ENCODE peak calls at places on chromosomes 6 and 20, in nine cellular contexts. D is stimulated activated CD8-positive, alpha-beta memory T cell treated with anti-CD3 and anti-CD28 coated beads, Interleukin-2, amount 100 ng/mL, for 1 hour; I is caudate nucleus; M is astrocyte of the spinal cord; R is ecto neural progenitor cell; E is stimulated activated CD4-positive, alpha-beta T cell treated with anti-CD3 and anti-CD28 coated beads, Interleukin-15, amount 100 ng/mL, for 1 hour; C is left ventricle myocardium inferior; W is T-helper 22 cell; O is SJSA1. H is an unnamed sample.

GRCh38 chr6:12291083-12291784 is 1.1 kb downstream of the EDN1 start:
- DNase-seq in D (no peak), I (no peak), M (no peak), R (no peak), E (no peak), C (no peak), W (no peak), O (no peak), H (no peak)

GRCh38 chr6:79512014-79512413 is 25.2 kb downstream of the LCA5 start:
- DNase-seq in D (no peak), I (no peak), M (no peak), R (no peak), E (no peak), C (no peak), W (no peak), O (no peak), H (no peak)

GRCh38 chr20:48142258-48142657 is 357.0 kb upstream of the SULF2 start:
- DNase-seq in D (no peak), I (no peak), M (no peak), R (no peak), E (no peak), C (no peak), W (no peak), O (no peak), H (no peak)

GRCh38 chr6:94270040-94270689 is 850.8 kb upstream of the EPHA7 start:
- DNase-seq in D (no peak), I (no peak), M (no peak), R (no peak), E (no peak), C (no peak), W (no peak), O (no peak), H (no peak)

GRCh38 chr20:6765469-6766058 is 1.9 kb upstream of the BMP2 start:
- DNase-seq in D (no peak), I (no peak), M (peak; percentile 84), R (no peak), E (no peak), C (no peak), W (no peak), O (peak; percentile 66), H (no peak)

GRCh38 chr6:65638047-65638831 is 68.8 kb downstream of the EYS start:
- DNase-seq in D (no peak), I (no peak), M (no peak), R (peak; percentile 52), E (no peak), C (no peak), W (no peak), O (no peak), H (no peak)

GRCh38 chr20:62632575-62632974 is 9.7 kb upstream of the SLCO4A1 start:
- DNase-seq in D (no peak), I (no peak), M (no peak), R (no peak), E (no peak), C (no peak), W (no peak), O (no peak), H (no peak)

GRCh38 chr6:143673638-143674037 is 4.1 kb upstream of the PHACTR2 start:
- DNase-seq in D (no peak), I (no peak), M (peak; percentile 67), R (no peak), E (no peak), C (no peak), W (no peak), O (peak; percentile 82), H (no peak)

GRCh38 chr6:124480021-124480430 is 482.2 kb upstream of the RNF217 start:
- DNase-seq in D (no peak), I (no peak), M (peak; percentile 52), R (no peak), E (no peak), C (no peak), W (no peak), O (peak; percentile 3), H (no peak)

GRCh38 chr6:73369563-73369962 is at the start of gene OOEP:
- DNase-seq in D (no peak), I (no peak), M (no peak), R (no peak), E (no peak), C (no peak), W (no peak), O (no peak), H (no peak)

GRCh38 chr6:157967486-157967885 is 14.2 kb upstream of the SYNJ2 start:
- DNase-seq in D (no peak), I (no peak), M (no peak), R (peak; percentile 25), E (no peak), C (no peak), W (no peak), O (no peak), H (no peak)

GRCh38 chr6:131685266-131685780 is 15.9 kb downstream of the OR2A4 start:
- DNase-seq in D (no peak), I (no peak), M (no peak), R (no peak), E (no peak), C (no peak), W (no peak), O (no peak), H (no peak)

GRCh38 chr20:33423141-33423834 is 20.3 kb downstream of the SNTA1 start:
- DNase-seq in D (no peak), I (no peak), M (peak; percentile 62), R (no peak), E (no peak), C (peak; percentile 79), W (no peak), O (peak; percentile 67), H (no peak)

GRCh38 chr6:43705996-43706395 is 18.4 kb upstream of the MRPS18A start:
- DNase-seq in D (no peak), I (no peak), M (no peak), R (no peak), E (no peak), C (no peak), W (no peak), O (no peak), H (no peak)

GRCh38 chr6:169724554-169725269 is 412 bp upstream of the PHF10 start:
- DNase-seq in D (peak; percentile 51), I (no peak), M (no peak), R (peak; percentile 90), E (peak; percentile 74), C (peak; percentile 53), W (peak; percentile 63), O (peak; percentile 37), H (no peak)

GRCh38 chr20:62104234-62104789 is 18.0 kb upstream of the LSM14B start:
- DNase-seq in D (no peak), I (no peak), M (no peak), R (no peak), E (no peak), C (no peak), W (no peak), O (no peak), H (no peak)

GRCh38 chr6:15386756-15387112 is 140.9 kb downstream of the JARID2 start:
- DNase-seq in D (no peak), I (no peak), M (no peak), R (no peak), E (no peak), C (no peak), W (no peak), O (no peak), H (no peak)

GRCh38 chr20:51128198-51128597 is 105.3 kb upstream of the KCNG1 start:
- DNase-seq in D (no peak), I (no peak), M (peak; percentile 90), R (no peak), E (no peak), C (no peak), W (no peak), O (peak; percentile 61), H (no peak)

GRCh38 chr6:40906759-40907158 is 132.3 kb downstream of the UNC5CL start:
- DNase-seq in D (no peak), I (no peak), M (peak; percentile 20), R (no peak), E (no peak), C (no peak), W (no peak), O (no peak), H (no peak)

GRCh38 chr20:63657260-63657936 is 714 bp upstream of the RTEL1 start:
- DNase-seq in D (no peak), I (no peak), M (no peak), R (no peak), E (no peak), C (no peak), W (no peak), O (no peak), H (no peak)

H was measured in vagina.